ENCODE peak calls at places on chromosomes 3 and 15, in ten cellular contexts. One of them, this sample, is unnamed.

GRCh38 chr3:184523825-184524615 is 37.6 kb upstream of the EPHB3 start:
- DNase-seq in hepatocyte: peak; percentile 60
- DNase-seq in AG09319: no peak
- DNase-seq in GM13976: no peak
- DNase-seq in brain microvascular endothelial cell: peak; percentile 62
- DNase-seq in CD4-positive, alpha-beta T cell: no peak
- DNase-seq in fibroblast of lung: peak; percentile 77
- DNase-seq in cardiac muscle cell: no peak
- DNase-seq in mesothelial cell of epicardium: no peak
- DNase-seq in neural crest cell: no peak
- DNase-seq in this sample: no peak

GRCh38 chr15:78242128-78242527 is 7.8 kb upstream of the ACSBG1 start:
- DNase-seq in hepatocyte: peak; percentile 68
- DNase-seq in AG09319: no peak
- DNase-seq in GM13976: no peak
- DNase-seq in brain microvascular endothelial cell: no peak
- DNase-seq in CD4-positive, alpha-beta T cell: no peak
- DNase-seq in fibroblast of lung: no peak
- DNase-seq in cardiac muscle cell: peak; percentile 31
- DNase-seq in mesothelial cell of epicardium: no peak
- DNase-seq in neural crest cell: peak; percentile 51
- DNase-seq in this sample: peak; percentile 46

GRCh38 chr3:14324224-14324944 is 78.0 kb upstream of the SLC6A6 start:
- DNase-seq in hepatocyte: no peak
- DNase-seq in AG09319: no peak
- DNase-seq in GM13976: no peak
- DNase-seq in brain microvascular endothelial cell: peak; percentile 2
- DNase-seq in CD4-positive, alpha-beta T cell: no peak
- DNase-seq in fibroblast of lung: no peak
- DNase-seq in cardiac muscle cell: peak; percentile 31
- DNase-seq in mesothelial cell of epicardium: no peak
- DNase-seq in neural crest cell: no peak
- DNase-seq in this sample: no peak

GRCh38 chr15:81955709-81956108 is 90.1 kb downstream of the MEX3B start:
- DNase-seq in hepatocyte: no peak
- DNase-seq in AG09319: no peak
- DNase-seq in GM13976: no peak
- DNase-seq in brain microvascular endothelial cell: no peak
- DNase-seq in CD4-positive, alpha-beta T cell: no peak
- DNase-seq in fibroblast of lung: peak; percentile 22
- DNase-seq in cardiac muscle cell: no peak
- DNase-seq in mesothelial cell of epicardium: no peak
- DNase-seq in neural crest cell: no peak
- DNase-seq in this sample: no peak

GRCh38 chr15:67547836-67548531 is 5.5 kb downstream of the MAP2K5 start:
- DNase-seq in hepatocyte: no peak
- DNase-seq in AG09319: no peak
- DNase-seq in GM13976: no peak
- DNase-seq in brain microvascular endothelial cell: peak; percentile 34
- DNase-seq in CD4-positive, alpha-beta T cell: no peak
- DNase-seq in fibroblast of lung: peak; percentile 52
- DNase-seq in cardiac muscle cell: no peak
- DNase-seq in mesothelial cell of epicardium: no peak
- DNase-seq in neural crest cell: no peak
- DNase-seq in this sample: no peak

GRCh38 chr3:20741381-20741780 is 555.4 kb upstream of the SGO1 start:
- DNase-seq in hepatocyte: no peak
- DNase-seq in AG09319: no peak
- DNase-seq in GM13976: no peak
- DNase-seq in brain microvascular endothelial cell: no peak
- DNase-seq in CD4-positive, alpha-beta T cell: no peak
- DNase-seq in fibroblast of lung: no peak
- DNase-seq in cardiac muscle cell: no peak
- DNase-seq in mesothelial cell of epicardium: no peak
- DNase-seq in neural crest cell: no peak
- DNase-seq in this sample: no peak

GRCh38 chr3:150327678-150328667 is 80.1 kb upstream of the TSC22D2 start:
- DNase-seq in hepatocyte: no peak
- DNase-seq in AG09319: no peak
- DNase-seq in GM13976: no peak
- DNase-seq in brain microvascular endothelial cell: no peak
- DNase-seq in CD4-positive, alpha-beta T cell: no peak
- DNase-seq in fibroblast of lung: no peak
- DNase-seq in cardiac muscle cell: peak; percentile 37
- DNase-seq in mesothelial cell of epicardium: no peak
- DNase-seq in neural crest cell: no peak
- DNase-seq in this sample: no peak

GRCh38 chr15:66986951-66987350 is 78.5 kb upstream of the SMAD3 start:
- DNase-seq in hepatocyte: no peak
- DNase-seq in AG09319: no peak
- DNase-seq in GM13976: no peak
- DNase-seq in brain microvascular endothelial cell: no peak
- DNase-seq in CD4-positive, alpha-beta T cell: no peak
- DNase-seq in fibroblast of lung: no peak
- DNase-seq in cardiac muscle cell: no peak
- DNase-seq in mesothelial cell of epicardium: no peak
- DNase-seq in neural crest cell: no peak
- DNase-seq in this sample: no peak

GRCh38 chr3:111714305-111714704 is 119.2 kb upstream of the ZBED2 start:
- DNase-seq in hepatocyte: no peak
- DNase-seq in AG09319: no peak
- DNase-seq in GM13976: no peak
- DNase-seq in brain microvascular endothelial cell: no peak
- DNase-seq in CD4-positive, alpha-beta T cell: no peak
- DNase-seq in fibroblast of lung: no peak
- DNase-seq in cardiac muscle cell: peak; percentile 38
- DNase-seq in mesothelial cell of epicardium: no peak
- DNase-seq in neural crest cell: no peak
- DNase-seq in this sample: no peak

DNA sequence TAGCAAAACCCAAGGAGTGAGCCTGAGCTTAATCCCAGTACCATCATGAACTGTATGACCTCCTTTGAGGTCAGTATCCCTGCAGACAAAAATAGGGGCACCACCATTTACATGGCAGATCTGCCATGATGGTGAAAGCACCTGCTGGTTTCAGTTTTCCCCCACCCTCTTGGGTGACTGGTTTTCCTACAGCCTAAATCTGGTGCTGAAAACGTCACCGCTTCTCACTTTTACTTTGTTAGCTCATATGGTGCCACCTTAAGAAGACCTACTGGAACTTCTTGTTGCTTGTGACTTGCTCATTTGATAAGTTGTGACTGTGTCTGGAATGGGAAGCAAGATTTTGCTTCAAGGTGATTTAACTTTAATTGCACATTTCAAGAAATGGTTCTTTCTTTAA is 5.1 kb downstream of the PPP1R2 start:
- DNase-seq in hepatocyte: no peak
- DNase-seq in AG09319: no peak
- DNase-seq in GM13976: peak; percentile 33
- DNase-seq in brain microvascular endothelial cell: no peak
- DNase-seq in CD4-positive, alpha-beta T cell: no peak
- DNase-seq in fibroblast of lung: no peak
- DNase-seq in cardiac muscle cell: no peak
- DNase-seq in mesothelial cell of epicardium: no peak
- DNase-seq in neural crest cell: no peak
- DNase-seq in this sample: no peak
- TF ChIP-seq CTCF in hepatocyte: no peak
- TF ChIP-seq CTCF in AG09319: no peak
- TF ChIP-seq CTCF in GM13976: no peak
- TF ChIP-seq CTCF in brain microvascular endothelial cell: no peak
- TF ChIP-seq CTCF in CD4-positive, alpha-beta T cell: no peak
- TF ChIP-seq CTCF in fibroblast of lung: no peak
- TF ChIP-seq CTCF in cardiac muscle cell: no peak
- TF ChIP-seq CTCF in mesothelial cell of epicardium: no peak
- TF ChIP-seq CTCF in neural crest cell: no peak
- TF ChIP-seq CTCF in this sample: no peak

GRCh38 chr15:93859176-93859575 is 372.2 kb upstream of the MCTP2 start:
- DNase-seq in hepatocyte: no peak
- DNase-seq in AG09319: no peak
- DNase-seq in GM13976: no peak
- DNase-seq in brain microvascular endothelial cell: no peak
- DNase-seq in CD4-positive, alpha-beta T cell: no peak
- DNase-seq in fibroblast of lung: no peak
- DNase-seq in cardiac muscle cell: no peak
- DNase-seq in mesothelial cell of epicardium: no peak
- DNase-seq in neural crest cell: no peak
- DNase-seq in this sample: no peak
- TF ChIP-seq CTCF in hepatocyte: no peak
- TF ChIP-seq CTCF in AG09319: no peak
- TF ChIP-seq CTCF in GM13976: no peak
- TF ChIP-seq CTCF in brain microvascular endothelial cell: no peak
- TF ChIP-seq CTCF in CD4-positive, alpha-beta T cell: no peak
- TF ChIP-seq CTCF in fibroblast of lung: no peak
- TF ChIP-seq CTCF in cardiac muscle cell: no peak
- TF ChIP-seq CTCF in mesothelial cell of epicardium: no peak
- TF ChIP-seq CTCF in neural crest cell: no peak
- TF ChIP-seq CTCF in this sample: no peak

DNA sequence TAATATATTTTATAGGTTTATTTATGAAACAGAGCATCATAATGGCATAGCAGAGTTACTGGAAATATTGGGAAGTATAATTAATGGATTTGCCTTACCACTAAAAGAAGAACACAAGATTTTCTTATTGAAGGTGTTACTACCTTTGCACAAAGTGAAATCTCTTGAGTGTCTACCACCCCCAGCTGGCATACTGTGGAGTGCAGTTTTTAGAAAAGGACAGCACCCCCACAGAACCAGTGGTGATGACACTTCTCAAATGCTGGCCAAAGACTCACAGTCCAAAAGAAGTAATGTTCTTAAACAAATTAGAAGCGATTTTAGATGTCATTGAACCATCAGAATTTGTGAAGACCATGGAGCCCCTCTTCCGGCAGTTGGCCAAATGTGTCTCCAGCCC is 58.1 kb downstream of the DNAH1 start:
- DNase-seq in hepatocyte: no peak
- DNase-seq in AG09319: no peak
- DNase-seq in GM13976: no peak
- DNase-seq in brain microvascular endothelial cell: no peak
- DNase-seq in CD4-positive, alpha-beta T cell: no peak
- DNase-seq in fibroblast of lung: no peak
- DNase-seq in cardiac muscle cell: no peak
- DNase-seq in mesothelial cell of epicardium: no peak
- DNase-seq in neural crest cell: no peak
- DNase-seq in this sample: no peak
- TF ChIP-seq CTCF in hepatocyte: no peak
- TF ChIP-seq CTCF in AG09319: no peak
- TF ChIP-seq CTCF in GM13976: no peak
- TF ChIP-seq CTCF in brain microvascular endothelial cell: peak; percentile 13
- TF ChIP-seq CTCF in CD4-positive, alpha-beta T cell: no peak
- TF ChIP-seq CTCF in fibroblast of lung: no peak
- TF ChIP-seq CTCF in cardiac muscle cell: no peak
- TF ChIP-seq CTCF in mesothelial cell of epicardium: no peak
- TF ChIP-seq CTCF in neural crest cell: no peak
- TF ChIP-seq CTCF in this sample: no peak

DNA sequence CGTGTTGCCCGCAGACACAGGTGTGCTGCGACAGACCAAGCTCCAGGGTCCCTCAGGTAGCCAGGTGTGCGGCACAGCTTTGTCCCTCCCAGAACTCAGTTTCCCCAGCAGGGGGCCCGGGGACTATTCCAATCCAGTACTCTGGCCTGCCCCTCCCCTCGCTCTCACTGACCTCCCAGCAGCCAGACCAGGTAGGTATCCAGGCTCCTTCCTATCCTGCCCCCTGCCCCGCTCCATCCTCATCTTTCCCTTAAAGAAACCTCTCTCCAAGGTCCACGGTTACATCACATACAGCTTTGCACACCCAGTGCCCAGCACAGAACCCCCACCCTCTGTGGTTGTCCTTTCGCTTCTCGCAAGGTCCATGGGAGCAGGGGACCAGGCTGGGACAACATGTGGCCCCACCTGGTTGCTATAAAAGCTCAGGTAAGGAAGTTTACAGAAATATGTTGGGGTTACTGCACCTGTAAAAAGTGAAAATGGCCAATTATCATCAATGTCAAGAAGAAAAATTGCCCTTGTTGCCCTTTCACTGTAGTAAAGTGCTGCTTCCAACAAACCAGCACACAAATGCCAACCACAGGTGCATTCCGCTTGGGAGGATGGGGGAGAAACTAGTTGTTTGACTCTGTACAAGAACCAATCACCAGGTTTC is 7.3 kb upstream of the CYP11A1 start:
- DNase-seq in hepatocyte: no peak
- DNase-seq in AG09319: no peak
- DNase-seq in GM13976: no peak
- DNase-seq in brain microvascular endothelial cell: no peak
- DNase-seq in CD4-positive, alpha-beta T cell: peak; percentile 10
- DNase-seq in fibroblast of lung: no peak
- DNase-seq in cardiac muscle cell: no peak
- DNase-seq in mesothelial cell of epicardium: no peak
- DNase-seq in neural crest cell: no peak
- DNase-seq in this sample: no peak
- TF ChIP-seq CTCF in hepatocyte: no peak
- TF ChIP-seq CTCF in AG09319: no peak
- TF ChIP-seq CTCF in GM13976: no peak
- TF ChIP-seq CTCF in brain microvascular endothelial cell: no peak
- TF ChIP-seq CTCF in CD4-positive, alpha-beta T cell: no peak
- TF ChIP-seq CTCF in fibroblast of lung: no peak
- TF ChIP-seq CTCF in cardiac muscle cell: no peak
- TF ChIP-seq CTCF in mesothelial cell of epicardium: no peak
- TF ChIP-seq CTCF in neural crest cell: no peak
- TF ChIP-seq CTCF in this sample: no peak

GRCh38 chr15:60737217-60737616 is 258.3 kb upstream of the ICE2 start:
- DNase-seq in hepatocyte: no peak
- DNase-seq in AG09319: no peak
- DNase-seq in GM13976: no peak
- DNase-seq in brain microvascular endothelial cell: no peak
- DNase-seq in CD4-positive, alpha-beta T cell: no peak
- DNase-seq in fibroblast of lung: no peak
- DNase-seq in cardiac muscle cell: no peak
- DNase-seq in mesothelial cell of epicardium: no peak
- DNase-seq in neural crest cell: no peak
- DNase-seq in this sample: no peak
- TF ChIP-seq CTCF in hepatocyte: no peak
- TF ChIP-seq CTCF in AG09319: no peak
- TF ChIP-seq CTCF in GM13976: no peak
- TF ChIP-seq CTCF in brain microvascular endothelial cell: no peak
- TF ChIP-seq CTCF in CD4-positive, alpha-beta T cell: no peak
- TF ChIP-seq CTCF in fibroblast of lung: no peak
- TF ChIP-seq CTCF in cardiac muscle cell: no peak
- TF ChIP-seq CTCF in mesothelial cell of epicardium: no peak
- TF ChIP-seq CTCF in neural crest cell: no peak
- TF ChIP-seq CTCF in this sample: no peak

This sample was measured in nephron progenitor cell.